ENCODE peak calls at places on chromosomes 4 and X, in seven cellular contexts. Q, R, V, W, B, Y and C are unnamed samples.

GRCh38 chr4:26388671-26389070 is 67.9 kb downstream of the RBPJ start:
- DNase-seq in R (no peak), W (peak; percentile 26), Q (no peak), B (no peak), V (no peak), Y (peak; percentile 13), C (peak; percentile 12)

GRCh38 chrX:17174671-17175070 is 200.3 kb upstream of the NHS start:
- DNase-seq in B (no peak), V (no peak), R (no peak), Q (peak; percentile 4), Y (no peak), W (no peak), C (no peak)

GRCh38 chrX:17375631-17376380 is 806 bp downstream of the NHS start:
- DNase-seq in R (peak; percentile 25), B (peak; percentile 56), W (no peak), V (no peak), Y (peak; percentile 19), Q (peak; percentile 70), C (peak; percentile 32)

GRCh38 chrX:53186363-53186762 is 38.6 kb downstream of the KDM5C start:
- DNase-seq in V (peak; percentile 31), Q (peak; percentile 47), W (no peak), Y (peak; percentile 69), B (no peak), R (no peak), C (peak; percentile 55)

GRCh38 chr4:6470502-6471302 is 1.7 kb downstream of the PPP2R2C start:
- DNase-seq in B (no peak), Q (peak; percentile 53), V (no peak), W (no peak), R (peak; percentile 63), Y (peak; percentile 59), C (peak; percentile 7)

GRCh38 chrX:16838202-16839066 is 31.7 kb downstream of the RBBP7 start:
- DNase-seq in Q (peak; percentile 84), Y (peak; percentile 87), V (peak; percentile 85), R (no peak), B (peak; percentile 83), W (peak; percentile 96), C (peak; percentile 76)

GRCh38 chrX:44882635-44883034 is 9.6 kb downstream of the KDM6A start:
- DNase-seq in B (no peak), V (no peak), W (no peak), Y (no peak), R (no peak), Q (no peak), C (no peak)

GRCh38 chr4:134499074-134499473 is 297.5 kb upstream of the PABPC4L start:
- DNase-seq in R (no peak), Q (no peak), Y (no peak), V (no peak), W (no peak), B (no peak), C (peak; percentile 15)

GRCh38 chr4:48681856-48682255 is 98.2 kb downstream of the FRYL start:
- DNase-seq in B (no peak), Y (peak; percentile 45), Q (peak; percentile 53), W (no peak), R (no peak), V (no peak), C (peak; percentile 33)

GRCh38 chrX:46340696-46341095 is 204.5 kb downstream of the ZNF674 start:
- DNase-seq in Q (no peak), R (no peak), V (no peak), B (no peak), Y (no peak), W (no peak), C (no peak)

GRCh38 chr4:61211781-61212180 is 11.7 kb downstream of the ADGRL3 start:
- DNase-seq in Q (no peak), Y (no peak), W (no peak), B (no peak), R (no peak), V (no peak), C (no peak)

GRCh38 chr4:78162821-78163220 is 105.7 kb downstream of the FRAS1 start:
- DNase-seq in B (no peak), V (no peak), Y (no peak), R (no peak), W (no peak), Q (no peak), C (no peak)

GRCh38 chr4:155077860-155078259 is 130.6 kb upstream of the NPY2R start:
- DNase-seq in Y (peak; percentile 4), Q (no peak), R (no peak), V (no peak), B (no peak), W (no peak), C (no peak)

GRCh38 chr4:32025840-32026459 is 1305.8 kb downstream of the PCDH7 start:
- DNase-seq in Y (peak; percentile 44), R (no peak), V (peak; percentile 3), W (peak; percentile 23), Q (peak; percentile 41), B (no peak), C (no peak)

GRCh38 chr4:55312491-55313101 is 33.4 kb upstream of the SRD5A3 start:
- DNase-seq in Y (peak; percentile 65), B (no peak), Q (peak; percentile 84), R (peak; percentile 26), W (no peak), V (peak; percentile 56), C (peak; percentile 40)

GRCh38 chr4:61468091-61468720 is 268.1 kb downstream of the ADGRL3 start:
- DNase-seq in B (no peak), R (no peak), Y (peak; percentile 93), V (peak; percentile 34), Q (peak; percentile 44), W (peak; percentile 68), C (no peak)

GRCh38 chr4:138859249-138859648 is 156.3 kb upstream of the NOCT start:
- DNase-seq in Q (no peak), Y (peak; percentile 16), R (no peak), W (peak; percentile 41), V (no peak), B (no peak), C (no peak)

GRCh38 chr4:69832326-69833030 is 27.5 kb downstream of the SULT1E1 start:
- DNase-seq in Y (no peak), W (no peak), R (no peak), B (no peak), Q (no peak), V (no peak), C (no peak)

GRCh38 chrX:129462707-129463106 is 60.6 kb downstream of the SMARCA1 start:
- DNase-seq in B (no peak), Q (no peak), Y (no peak), W (no peak), R (no peak), V (no peak), C (no peak)
- TF ChIP-seq CTCF in B (peak; percentile 30), Q (no peak), Y (no peak), W (no peak), R (no peak), V (peak; percentile 1), C (peak; percentile 57)

GRCh38 chr4:128980816-128981326 is 112.5 kb downstream of the SCLT1 start:
- DNase-seq in B (no peak), Q (peak; percentile 2), W (no peak), V (no peak), Y (no peak), R (no peak), C (no peak)
- TF ChIP-seq CTCF in B (no peak), Q (no peak), W (no peak), V (no peak), Y (no peak), R (no peak), C (no peak)

GRCh38 chr4:80322716-80323115 is 12.8 kb upstream of the CFAP299 start:
- DNase-seq in W (no peak), V (peak; percentile 59), B (no peak), R (no peak), Y (peak; percentile 63), Q (peak; percentile 77), C (peak; percentile 63)
- TF ChIP-seq CTCF in W (peak; percentile 39), V (peak; percentile 60), B (no peak), R (no peak), Y (peak; percentile 49), Q (peak; percentile 29), C (peak; percentile 63)

DNA sequence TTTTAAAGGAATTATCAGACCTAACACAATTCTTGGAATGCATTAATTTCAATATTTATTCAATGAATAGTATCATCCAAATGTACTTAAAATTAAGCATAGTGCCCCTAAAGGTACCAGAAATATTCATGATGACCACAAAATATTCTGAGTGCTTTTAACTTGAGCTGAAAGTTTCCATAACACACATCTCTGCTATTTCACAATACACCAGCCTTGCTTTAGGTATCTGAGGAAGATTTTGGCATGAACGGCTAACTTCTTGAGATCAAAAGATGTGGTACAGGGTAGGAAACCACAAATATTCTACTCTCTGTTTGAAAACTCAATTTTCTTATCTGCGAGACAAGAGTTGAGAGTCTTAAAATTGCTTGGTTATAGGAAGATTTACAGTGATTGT is 538.3 kb upstream of the PCDH7 start:
- DNase-seq in V (no peak), R (no peak), W (no peak), Y (no peak), B (no peak), Q (no peak), C (no peak)
- TF ChIP-seq CTCF in V (no peak), R (no peak), W (no peak), Y (no peak), B (no peak), Q (no peak), C (no peak)

GRCh38 chr4:72286185-72286584 is 254.4 kb downstream of the NPFFR2 start:
- DNase-seq in R (no peak), Y (peak; percentile 40), Q (peak; percentile 15), B (no peak), V (no peak), W (peak; percentile 8), C (peak; percentile 9)
- TF ChIP-seq CTCF in R (no peak), Y (peak; percentile 34), Q (no peak), B (peak; percentile 20), V (no peak), W (no peak), C (peak; percentile 73)

DNA sequence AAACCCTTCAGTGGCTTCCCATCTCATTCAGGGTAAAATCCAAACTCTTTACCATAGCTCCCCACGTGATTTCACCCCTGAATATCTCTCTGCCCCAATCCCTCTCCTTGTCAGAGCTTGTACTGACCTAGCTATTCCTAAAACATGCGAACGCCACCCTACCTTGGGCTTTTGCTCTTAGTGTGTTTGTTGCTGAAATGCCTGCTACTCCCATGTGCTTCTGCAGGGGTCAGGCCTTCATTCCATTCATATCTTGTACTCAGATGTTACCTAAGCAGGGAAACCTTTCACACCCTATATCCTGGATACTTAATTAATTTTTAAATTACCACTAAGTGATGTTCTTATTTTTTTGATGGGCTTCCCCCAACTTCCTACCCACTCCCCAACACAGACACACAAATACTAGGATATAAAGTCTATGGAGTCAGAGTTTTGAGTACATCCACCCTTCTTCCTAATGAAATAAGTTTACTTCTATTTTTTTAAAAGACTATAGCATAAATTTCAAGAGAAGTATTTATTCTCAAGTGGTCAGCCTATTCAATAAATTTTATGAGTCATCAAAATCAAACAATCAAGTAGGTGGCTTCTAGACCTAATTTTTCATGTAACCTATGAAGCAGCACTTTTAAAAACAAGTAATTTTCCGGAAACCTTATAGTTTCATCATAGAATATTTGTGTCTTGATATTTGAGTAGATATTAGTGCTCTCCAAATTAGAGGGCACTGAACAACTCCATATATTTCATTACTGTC is 189.4 kb downstream of the RAPGEF2 start:
- DNase-seq in B (no peak), W (no peak), Q (no peak), V (no peak), R (no peak), Y (no peak), C (no peak)
- TF ChIP-seq CTCF in B (peak; percentile 6), W (peak; percentile 19), Q (no peak), V (peak; percentile 22), R (no peak), Y (no peak), C (no peak)